ENCODE peak calls at places on chromosomes 3 and 15, in nine cellular contexts. X, V, B, M, H, I, U, G and P are unnamed samples.

GRCh38 chr15:44734839-44735481 is 1.4 kb upstream of the TRIM69 start:
- DNase-seq in U (no peak), B (no peak), V (no peak), M (no peak), H (no peak), X (no peak), G (no peak), I (no peak), P (no peak)

GRCh38 chr3:49219132-49219531 is 47.7 kb downstream of the KLHDC8B start:
- DNase-seq in G (no peak), U (no peak), V (no peak), H (no peak), X (no peak), M (no peak), I (no peak), B (no peak), P (no peak)

GRCh38 chr3:45497963-45498362 is 96.6 kb upstream of the LIMD1 start:
- DNase-seq in X (no peak), U (no peak), B (no peak), M (no peak), V (no peak), H (peak), G (no peak), I (no peak), P (no peak)

GRCh38 chr3:133038089-133038730 is at the start of gene TMEM108:
- DNase-seq in X (peak), V (peak), U (peak), B (peak), G (peak), H (peak), I (peak), M (no peak), P (no peak)

GRCh38 chr15:80228959-80229610 is 22.9 kb downstream of the CTXND1 start:
- DNase-seq in G (peak), V (no peak), M (no peak), B (peak), U (no peak), H (no peak), X (no peak), I (peak), P (peak)

GRCh38 chr3:85821130-85821756 is 862.5 kb downstream of the CADM2 start:
- DNase-seq in I (peak), M (no peak), V (peak), U (peak), H (no peak), G (no peak), X (no peak), B (peak), P (peak)

GRCh38 chr3:39428745-39429201 is 22.3 kb downstream of the RPSA start:
- DNase-seq in U (no peak), G (no peak), I (no peak), V (no peak), B (peak), X (no peak), H (no peak), M (no peak), P (no peak)

GRCh38 chr3:130905551-130905950 is 11.7 kb downstream of the ATP2C1 start:
- DNase-seq in X (no peak), I (peak), G (peak), V (no peak), U (peak), M (no peak), H (no peak), B (peak), P (no peak)

GRCh38 chr3:49712631-49713317 is 6.7 kb downstream of the AMIGO3 start:
- DNase-seq in V (no peak), G (no peak), I (no peak), B (no peak), M (no peak), X (no peak), H (no peak), U (no peak), P (no peak)

GRCh38 chr3:186802701-186803100 is 3.6 kb downstream of the RFC4 start:
- DNase-seq in U (no peak), G (no peak), X (no peak), M (no peak), B (no peak), H (no peak), V (no peak), I (no peak), P (no peak)

GRCh38 chr3:64002248-64002647 is 21.0 kb downstream of the PSMD6 start:
- DNase-seq in X (no peak), U (no peak), G (no peak), M (no peak), V (no peak), B (no peak), H (no peak), I (no peak), P (no peak)

GRCh38 chr15:45378149-45378912 is at the start of gene GATM:
- DNase-seq in V (peak), U (peak), B (peak), X (peak), I (peak), H (peak), G (peak), M (peak), P (peak)

GRCh38 chr15:70423267-70423666 is 325.6 kb upstream of the TLE3 start:
- DNase-seq in I (no peak), B (no peak), V (no peak), H (no peak), X (no peak), U (no peak), M (no peak), G (no peak), P (no peak)

GRCh38 chr15:95252404-95252803 is 1021.0 kb downstream of the MCTP2 start:
- DNase-seq in X (no peak), G (peak), B (peak), H (no peak), M (no peak), U (no peak), I (peak), V (no peak), P (no peak)

GRCh38 chr3:12968541-12968940 is 104.7 kb downstream of the IQSEC1 start:
- DNase-seq in V (no peak), X (no peak), U (no peak), G (no peak), H (no peak), I (no peak), M (no peak), B (no peak), P (no peak)

GRCh38 chr15:98927990-98928389 is 79.6 kb downstream of the PGPEP1L start:
- DNase-seq in U (no peak), V (no peak), I (no peak), H (no peak), G (no peak), B (no peak), M (no peak), X (no peak), P (no peak)

GRCh38 chr15:63246691-63247464 is 30.5 kb upstream of the APH1B start:
- DNase-seq in U (peak), B (peak), X (no peak), V (no peak), H (no peak), M (no peak), G (peak), I (peak), P (peak)

GRCh38 chr15:38367476-38367875 is 86.5 kb upstream of the FAM98B start:
- DNase-seq in M (no peak), I (peak), U (no peak), V (no peak), G (no peak), X (no peak), H (no peak), B (peak), P (no peak)

GRCh38 chr3:158167737-158168469 is 58.0 kb downstream of the RSRC1 start:
- DNase-seq in M (no peak), G (peak), B (peak), I (peak), H (no peak), X (no peak), U (peak), V (no peak), P (peak)

GRCh38 chr15:35481992-35482391 is 64.0 kb downstream of the DPH6 start:
- DNase-seq in V (no peak), U (peak), I (peak), G (peak), H (no peak), B (peak), M (no peak), X (no peak), P (peak)

GRCh38 chr15:51401872-51402517 is 60.5 kb downstream of the GLDN start:
- DNase-seq in H (no peak), B (peak), G (peak), I (peak), M (no peak), U (no peak), X (peak), V (peak), P (no peak)

GRCh38 chr3:124078978-124079911 is 87.3 kb upstream of the ROPN1 start:
- DNase-seq in X (peak), H (no peak), G (peak), V (peak), U (peak), B (peak), I (peak), M (no peak), P (no peak)

GRCh38 chr15:98737721-98738120 is 89.4 kb downstream of the IGF1R start:
- DNase-seq in V (no peak), G (no peak), I (no peak), X (no peak), H (no peak), M (no peak), B (no peak), U (no peak), P (no peak)

GRCh38 chr3:6229778-6230410 is 631.0 kb upstream of the GRM7 start:
- DNase-seq in U (no peak), V (no peak), H (no peak), I (no peak), M (peak), G (no peak), X (no peak), B (no peak), P (no peak)

GRCh38 chr3:156184156-156184555 is 63.8 kb downstream of the KCNAB1 start:
- DNase-seq in B (no peak), M (no peak), G (no peak), U (no peak), V (no peak), H (no peak), I (no peak), X (no peak), P (no peak)